ENCODE peak calls at places on chromosomes 3 and 15, in ten cellular contexts. T is neural progenitor cell, L is epithelial cell of esophagus, B is brain microvascular endothelial cell, E is bronchial epithelial cell, V is lower lobe of right lung, O is stomach, Z is H1, U is AG04450, C is ovary. F is an unnamed sample.

GRCh38 chr3:156847746-156848339 is 21.7 kb downstream of the LEKR1 start:
- DNase-seq in T (no peak), L (no peak), B (no peak), E (no peak), V (no peak), O (no peak), Z (no peak), U (no peak), C (no peak), F (no peak)

GRCh38 chr3:182294696-182295095 is 498.6 kb upstream of the ATP11B start:
- DNase-seq in T (no peak), L (no peak), B (no peak), E (no peak), V (no peak), O (no peak), Z (no peak), U (no peak), C (no peak), F (no peak)

GRCh38 chr3:192858849-192859585 is 58.6 kb downstream of the MB21D2 start:
- DNase-seq in T (no peak), L (no peak), B (no peak), E (no peak), V (no peak), O (no peak), Z (no peak), U (no peak), C (no peak), F (no peak)

GRCh38 chr3:75906555-75907112 is 121.3 kb upstream of the ZNF717 start:
- DNase-seq in T (peak), L (peak), B (peak), E (peak), V (no peak), O (no peak), Z (peak), U (peak), C (no peak), F (no peak)

GRCh38 chr3:126212629-126213375 is 32.4 kb upstream of the ALDH1L1 start:
- DNase-seq in T (peak), L (peak), B (no peak), E (peak), V (peak), O (peak), Z (peak), U (no peak), C (peak), F (no peak)

GRCh38 chr3:3792391-3792790 is 6.8 kb upstream of the LRRN1 start:
- DNase-seq in T (no peak), L (peak), B (no peak), E (peak), V (no peak), O (no peak), Z (no peak), U (no peak), C (no peak), F (no peak)

GRCh38 chr3:120642368-120642948 is 39.6 kb downstream of the HGD start:
- DNase-seq in T (no peak), L (no peak), B (peak), E (peak), V (no peak), O (no peak), Z (no peak), U (peak), C (no peak), F (no peak)

GRCh38 chr3:136671921-136672320 is 80.3 kb downstream of the STAG1 start:
- DNase-seq in T (no peak), L (no peak), B (peak), E (no peak), V (no peak), O (no peak), Z (no peak), U (peak), C (no peak), F (no peak)

GRCh38 chr15:78880242-78880533 is 7.5 kb downstream of the MORF4L1 start:
- DNase-seq in T (no peak), L (peak), B (no peak), E (peak), V (no peak), O (no peak), Z (no peak), U (no peak), C (no peak), F (no peak)

GRCh38 chr15:28994142-28994829 is 108.5 kb downstream of the APBA2 start:
- DNase-seq in T (no peak), L (no peak), B (no peak), E (no peak), V (no peak), O (no peak), Z (no peak), U (no peak), C (no peak), F (no peak)

GRCh38 chr15:38238311-38238710 is 14.3 kb upstream of the SPRED1 start:
- DNase-seq in T (no peak), L (no peak), B (no peak), E (no peak), V (no peak), O (no peak), Z (no peak), U (no peak), C (no peak), F (no peak)

GRCh38 chr15:38560456-38560926 is 4.1 kb downstream of the RASGRP1 start:
- DNase-seq in T (no peak), L (no peak), B (no peak), E (no peak), V (no peak), O (no peak), Z (no peak), U (no peak), C (no peak), F (peak)

GRCh38 chr3:153599685-153600084 is 437.7 kb downstream of the RAP2B start:
- DNase-seq in T (no peak), L (peak), B (peak), E (peak), V (no peak), O (peak), Z (no peak), U (peak), C (no peak), F (no peak)

GRCh38 chr15:81043568-81044301 is 43.0 kb downstream of the TLNRD1 start:
- DNase-seq in T (no peak), L (no peak), B (no peak), E (no peak), V (no peak), O (no peak), Z (peak), U (no peak), C (no peak), F (peak)

GRCh38 chr3:63968612-63969350 is 54.5 kb downstream of the PSMD6 start:
- DNase-seq in T (no peak), L (peak), B (no peak), E (peak), V (no peak), O (no peak), Z (no peak), U (no peak), C (no peak), F (no peak)

GRCh38 chr3:139427283-139428060 is 38.0 kb upstream of the COPB2 start:
- DNase-seq in T (peak), L (peak), B (peak), E (peak), V (no peak), O (no peak), Z (no peak), U (peak), C (no peak), F (peak)

GRCh38 chr3:71564361-71564760 is 19.2 kb downstream of the FOXP1 start:
- DNase-seq in T (no peak), L (peak), B (no peak), E (peak), V (no peak), O (no peak), Z (no peak), U (no peak), C (no peak), F (no peak)

GRCh38 chr3:12963869-12964712 is 109.1 kb downstream of the IQSEC1 start:
- DNase-seq in T (no peak), L (no peak), B (no peak), E (no peak), V (no peak), O (no peak), Z (no peak), U (no peak), C (peak), F (no peak)

GRCh38 chr15:23483821-23484299 is 36.8 kb upstream of the GOLGA6L2 start:
- DNase-seq in T (no peak), L (no peak), B (no peak), E (no peak), V (no peak), O (no peak), Z (no peak), U (no peak), C (no peak), F (no peak)

GRCh38 chr3:112120485-112120836 is 12.6 kb downstream of the GCSAM start:
- DNase-seq in T (no peak), L (no peak), B (no peak), E (no peak), V (no peak), O (no peak), Z (no peak), U (no peak), C (no peak), F (no peak)

GRCh38 chr3:177195242-177195940 is 1.9 kb downstream of the TBL1XR1 start:
- DNase-seq in T (peak), L (peak), B (no peak), E (peak), V (no peak), O (no peak), Z (no peak), U (no peak), C (peak), F (no peak)

GRCh38 chr15:69504352-69505040 is 51.9 kb downstream of the RPLP1 start:
- DNase-seq in T (no peak), L (no peak), B (no peak), E (no peak), V (no peak), O (no peak), Z (no peak), U (no peak), C (no peak), F (no peak)

GRCh38 chr3:12294885-12295580 is 6.2 kb downstream of the PPARG start:
- DNase-seq in T (no peak), L (peak), B (peak), E (peak), V (no peak), O (no peak), Z (no peak), U (peak), C (no peak), F (no peak)

GRCh38 chr3:195098741-195099525 is 172.0 kb downstream of the XXYLT1 start:
- DNase-seq in T (no peak), L (no peak), B (no peak), E (no peak), V (peak), O (no peak), Z (no peak), U (no peak), C (no peak), F (no peak)

GRCh38 chr3:129282727-129283327 is 4.2 kb downstream of the HMCES start:
- DNase-seq in T (no peak), L (peak), B (no peak), E (peak), V (no peak), O (no peak), Z (no peak), U (no peak), C (no peak), F (peak)

GRCh38 chr3:73637042-73637441 is 12.3 kb upstream of the PDZRN3 start:
- DNase-seq in T (no peak), L (peak), B (no peak), E (no peak), V (no peak), O (no peak), Z (no peak), U (no peak), C (no peak), F (no peak)

GRCh38 chr15:78316211-78317077 is 17.0 kb upstream of the SKIC8 start:
- DNase-seq in T (peak), L (peak), B (no peak), E (peak), V (no peak), O (peak), Z (peak), U (no peak), C (no peak), F (no peak)

GRCh38 chr3:155185623-155186022 is 105.5 kb downstream of the MME start:
- DNase-seq in T (no peak), L (peak), B (no peak), E (peak), V (no peak), O (no peak), Z (no peak), U (peak), C (no peak), F (no peak)

GRCh38 chr3:15647629-15648167 is 46.2 kb downstream of the BTD start:
- DNase-seq in T (no peak), L (peak), B (peak), E (peak), V (no peak), O (no peak), Z (no peak), U (peak), C (no peak), F (peak)

GRCh38 chr3:9852528-9852927 is 8.7 kb upstream of the RPUSD3 start:
- DNase-seq in T (no peak), L (no peak), B (no peak), E (no peak), V (no peak), O (no peak), Z (no peak), U (no peak), C (no peak), F (no peak)

GRCh38 chr15:69656271-69657030 is 203.8 kb downstream of the RPLP1 start:
- DNase-seq in T (no peak), L (no peak), B (no peak), E (no peak), V (no peak), O (no peak), Z (peak), U (no peak), C (no peak), F (no peak)

GRCh38 chr15:51759557-51760070 is 8.2 kb downstream of the TMOD2 start:
- DNase-seq in T (peak), L (peak), B (peak), E (peak), V (peak), O (no peak), Z (peak), U (peak), C (peak), F (no peak)
- TF ChIP-seq CTCF in T (peak), L (no peak), B (peak), E (no peak), V (no peak), O (no peak), Z (peak), U (peak), C (no peak), F (peak)

GRCh38 chr3:16837602-16838001 is 47.2 kb upstream of the PLCL2 start:
- DNase-seq in T (no peak), L (no peak), B (no peak), E (no peak), V (peak), O (no peak), Z (peak), U (no peak), C (peak), F (no peak)
- TF ChIP-seq CTCF in T (no peak), L (no peak), B (no peak), E (no peak), V (no peak), O (no peak), Z (no peak), U (no peak), C (no peak), F (no peak)

DNA sequence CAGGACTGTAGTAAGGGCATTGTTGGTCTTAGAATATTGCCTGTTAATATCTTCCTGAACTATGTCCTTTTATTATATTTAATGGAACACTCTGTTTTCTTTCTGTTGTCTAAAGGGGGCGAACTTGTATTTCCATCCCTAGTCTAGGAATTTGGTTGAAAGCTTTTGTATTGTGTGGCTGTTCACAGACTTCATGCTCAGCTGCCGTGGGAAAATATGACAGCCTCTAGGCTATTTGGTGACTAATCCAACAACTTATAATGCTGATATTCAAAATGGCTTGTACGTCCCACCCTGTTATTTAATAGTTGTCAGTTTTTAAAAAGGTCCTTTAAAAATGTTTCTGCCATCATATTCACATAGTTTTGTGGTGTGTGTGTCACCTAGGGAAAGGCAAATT is 202.6 kb downstream of the KLHL25 start:
- DNase-seq in T (no peak), L (peak), B (peak), E (peak), V (no peak), O (no peak), Z (no peak), U (no peak), C (no peak), F (no peak)
- TF ChIP-seq CTCF in T (no peak), L (no peak), B (peak), E (no peak), V (no peak), O (no peak), Z (no peak), U (peak), C (peak), F (no peak)

DNA sequence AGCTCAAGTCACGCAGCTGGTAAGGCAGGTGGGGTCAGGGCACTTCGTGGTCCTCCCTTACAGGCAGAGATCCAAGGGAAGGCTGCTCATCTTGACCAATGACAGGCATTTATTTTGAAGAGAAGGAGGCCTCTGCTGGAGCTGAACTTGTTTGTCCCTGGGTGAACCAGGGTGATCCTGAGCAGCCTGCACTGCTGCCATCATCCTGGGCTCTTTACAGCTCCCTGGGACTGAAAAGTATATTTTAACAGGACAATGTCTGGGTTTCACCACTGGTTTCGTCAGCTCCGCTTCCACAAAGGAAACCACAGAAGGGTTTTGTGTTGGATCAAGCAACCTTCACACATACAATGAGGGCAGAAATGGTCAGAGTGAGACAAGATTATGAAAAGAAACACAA is 400.8 kb upstream of the TPM1 start:
- DNase-seq in T (no peak), L (no peak), B (no peak), E (no peak), V (no peak), O (no peak), Z (no peak), U (no peak), C (no peak), F (no peak)
- TF ChIP-seq CTCF in T (no peak), L (no peak), B (no peak), E (no peak), V (no peak), O (no peak), Z (no peak), U (no peak), C (no peak), F (no peak)

GRCh38 chr3:127455541-127456450 is 134.7 kb downstream of the TPRA1 start:
- DNase-seq in T (peak), L (peak), B (peak), E (peak), V (peak), O (peak), Z (peak), U (no peak), C (peak), F (peak)
- TF ChIP-seq CTCF in T (peak), L (peak), B (peak), E (peak), V (peak), O (no peak), Z (peak), U (peak), C (peak), F (peak)

GRCh38 chr3:105366302-105367062 is at the start of gene ALCAM:
- DNase-seq in T (peak), L (peak), B (peak), E (peak), V (peak), O (peak), Z (peak), U (peak), C (peak), F (peak)
- TF ChIP-seq CTCF in T (peak), L (peak), B (peak), E (peak), V (peak), O (no peak), Z (peak), U (peak), C (peak), F (peak)

DNA sequence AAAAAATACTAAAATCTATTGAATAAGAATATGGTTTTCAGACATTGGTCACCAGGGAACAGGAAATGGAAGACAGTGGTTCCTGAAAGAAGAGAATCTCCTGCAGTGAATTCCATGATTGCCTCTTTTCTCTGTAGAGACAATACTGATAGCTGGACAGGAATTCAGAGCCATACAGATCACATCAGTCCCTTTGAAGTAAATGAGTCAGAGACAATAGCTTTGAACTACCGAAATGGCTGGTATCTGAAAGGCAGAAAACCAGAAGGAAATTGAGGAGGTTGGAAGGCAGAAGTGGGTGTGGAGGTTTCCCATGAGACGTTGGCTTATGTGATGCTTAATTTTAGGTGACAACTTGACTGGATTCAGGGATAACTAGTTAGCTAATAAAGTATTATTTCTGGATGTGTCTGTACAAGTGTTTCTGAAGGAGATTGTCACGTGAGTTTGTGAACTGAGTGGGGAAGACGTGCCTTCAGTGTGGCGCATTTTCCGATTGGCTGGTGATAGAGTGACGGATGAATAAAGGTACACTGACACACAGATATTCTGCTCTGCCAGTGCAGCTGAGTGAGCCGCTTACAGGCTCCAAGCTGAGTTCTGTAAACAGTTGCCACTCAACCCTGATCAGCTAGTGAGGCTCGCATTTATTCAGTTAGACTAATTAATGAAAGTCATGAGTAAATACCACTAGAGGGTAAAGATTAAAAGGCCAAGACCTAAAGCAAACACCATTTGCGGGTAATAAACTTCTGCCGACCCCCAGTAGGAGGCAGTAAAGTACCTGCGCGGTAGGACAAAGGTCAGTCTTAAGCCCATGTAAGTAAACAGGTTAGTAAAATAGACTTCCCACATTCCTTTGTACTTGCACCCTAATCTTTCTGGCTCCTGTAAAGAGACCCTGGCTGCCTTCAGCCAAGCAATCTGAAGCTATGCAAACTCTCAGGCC is 1298.6 kb downstream of the SI start:
- DNase-seq in T (peak), L (no peak), B (no peak), E (no peak), V (no peak), O (no peak), Z (peak), U (no peak), C (no peak), F (no peak)
- TF ChIP-seq CTCF in T (peak), L (no peak), B (no peak), E (no peak), V (no peak), O (no peak), Z (peak), U (no peak), C (no peak), F (no peak)